ENCODE peak calls at places on chromosome 6, in six cellular contexts. One of them, this sample, is unnamed.
A peak's percentile ranks its signal among the peaks of the same experiment; 100 is the strongest.

GRCh38 chr6:3327403-3327802 is 68.7 kb downstream of the PSMG4 start:
- DNase-seq in endothelial cell of umbilical vein: no peak
- DNase-seq in Kasumi-1: no peak
- DNase-seq in tibial artery: no peak
- DNase-seq in H4: no peak
- DNase-seq in psoas muscle: no peak
- DNase-seq in this sample: no peak

GRCh38 chr6:65760285-65760684 is 53.3 kb upstream of the EYS start:
- DNase-seq in endothelial cell of umbilical vein: no peak
- DNase-seq in Kasumi-1: no peak
- DNase-seq in tibial artery: no peak
- DNase-seq in H4: no peak
- DNase-seq in psoas muscle: no peak
- DNase-seq in this sample: no peak

GRCh38 chr6:33984466-33985332 is 161.2 kb downstream of the GRM4 start:
- DNase-seq in endothelial cell of umbilical vein: no peak
- DNase-seq in Kasumi-1: no peak
- DNase-seq in tibial artery: no peak
- DNase-seq in H4: no peak
- DNase-seq in psoas muscle: no peak
- DNase-seq in this sample: no peak

GRCh38 chr6:2351807-2352431 is 106.5 kb upstream of the GMDS start:
- DNase-seq in endothelial cell of umbilical vein: no peak
- DNase-seq in Kasumi-1: no peak
- DNase-seq in tibial artery: no peak
- DNase-seq in H4: no peak
- DNase-seq in psoas muscle: no peak
- DNase-seq in this sample: peak; percentile 65

GRCh38 chr6:141097471-141097870 is 1035.3 kb upstream of the GJE1 start:
- DNase-seq in endothelial cell of umbilical vein: no peak
- DNase-seq in Kasumi-1: no peak
- DNase-seq in tibial artery: no peak
- DNase-seq in H4: no peak
- DNase-seq in psoas muscle: no peak
- DNase-seq in this sample: no peak

GRCh38 chr6:99296261-99296660 is 53.2 kb downstream of the FAXC start:
- DNase-seq in endothelial cell of umbilical vein: no peak
- DNase-seq in Kasumi-1: no peak
- DNase-seq in tibial artery: no peak
- DNase-seq in H4: no peak
- DNase-seq in psoas muscle: no peak
- DNase-seq in this sample: no peak

GRCh38 chr6:44052419-44053011 is 74.7 kb downstream of the MRPL14 start:
- DNase-seq in endothelial cell of umbilical vein: no peak
- DNase-seq in Kasumi-1: no peak
- DNase-seq in tibial artery: peak; percentile 61
- DNase-seq in H4: peak; percentile 78
- DNase-seq in psoas muscle: peak; percentile 72
- DNase-seq in this sample: peak; percentile 47

GRCh38 chr6:90294989-90295853 is 1.4 kb downstream of the BACH2 start:
- DNase-seq in endothelial cell of umbilical vein: peak; percentile 56
- DNase-seq in Kasumi-1: no peak
- DNase-seq in tibial artery: peak; percentile 32
- DNase-seq in H4: no peak
- DNase-seq in psoas muscle: peak; percentile 46
- DNase-seq in this sample: no peak

GRCh38 chr6:90175627-90176538 is 120.8 kb downstream of the BACH2 start:
- DNase-seq in endothelial cell of umbilical vein: no peak
- DNase-seq in Kasumi-1: no peak
- DNase-seq in tibial artery: no peak
- DNase-seq in H4: no peak
- DNase-seq in psoas muscle: no peak
- DNase-seq in this sample: no peak

GRCh38 chr6:5653801-5654200 is 352.9 kb downstream of the NRN1 start:
- DNase-seq in endothelial cell of umbilical vein: no peak
- DNase-seq in Kasumi-1: no peak
- DNase-seq in tibial artery: no peak
- DNase-seq in H4: no peak
- DNase-seq in psoas muscle: no peak
- DNase-seq in this sample: no peak

This sample was measured in astrocyte.